ENCODE peak calls at places on chromosomes 1 and 21, in six cellular contexts. Z is HEK293T, K is HCT116, J is K562, D is GM12878, R is H1. Y is an unnamed sample.

GRCh38 chr1:111481387-111482221 is 7.8 kb downstream of the C1orf162 start:
- DNase-seq in Z (peak), D (peak), R (peak), J (peak), K (peak), Y (peak)

GRCh38 chr1:2875677-2876531 is 74.4 kb upstream of the TTC34 start:
- DNase-seq in K (no peak), Z (no peak), D (no peak), J (peak), R (no peak), Y (peak)

GRCh38 chr1:67937010-67937409 is 103.7 kb upstream of the GNG12 start:
- DNase-seq in J (no peak), D (no peak), R (no peak), K (no peak), Z (no peak), Y (no peak)

GRCh38 chr1:16017461-16018303 is at the start of gene HSPB7:
- DNase-seq in D (no peak), R (no peak), Z (peak), K (no peak), J (peak), Y (peak)

GRCh38 chr1:211548321-211549091 is 30.5 kb downstream of the SLC30A1 start:
- DNase-seq in J (peak), Z (peak), D (no peak), K (no peak), R (no peak), Y (peak)

GRCh38 chr1:160539896-160540858 is 17.1 kb upstream of the SLAMF6 start:
- DNase-seq in R (no peak), K (no peak), J (peak), D (peak), Z (no peak), Y (no peak)

GRCh38 chr1:200488375-200489165 is 78.7 kb upstream of the ZNF281 start:
- DNase-seq in R (peak), D (peak), J (peak), Z (peak), K (peak), Y (peak)

GRCh38 chr21:41518757-41519156 is 10.8 kb upstream of the TMPRSS2 start:
- DNase-seq in J (no peak), Z (no peak), D (no peak), K (no peak), R (no peak), Y (no peak)

GRCh38 chr1:228317891-228318810 is 88.5 kb downstream of the TRIM11 start:
- DNase-seq in R (no peak), D (no peak), K (no peak), Z (no peak), J (no peak), Y (no peak)

GRCh38 chr1:64965239-64966157 is 851 bp downstream of the JAK1 start:
- DNase-seq in J (peak), K (no peak), R (peak), D (no peak), Z (peak), Y (peak)

DNA sequence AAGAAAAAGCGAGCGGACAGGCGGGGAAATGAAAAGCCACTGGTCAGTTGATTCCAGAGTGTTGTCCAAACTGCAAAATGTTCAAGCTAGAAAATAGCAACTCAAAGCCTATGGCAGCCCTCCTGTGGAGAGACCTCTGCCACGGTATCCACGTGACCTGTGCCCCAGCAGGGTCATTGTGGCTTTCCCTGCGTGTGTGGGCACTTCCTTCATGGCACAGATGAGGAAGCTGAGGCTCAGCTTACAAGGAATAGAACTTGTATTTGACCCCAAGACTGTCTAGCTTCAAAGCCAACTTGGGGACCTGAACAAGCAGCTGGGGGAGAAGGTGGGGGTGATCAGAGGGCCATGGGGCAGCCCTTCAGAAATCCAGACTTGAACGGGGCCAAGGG is 15.6 kb upstream of the PLEKHG5 start:
- DNase-seq in Z (no peak), D (no peak), R (no peak), K (no peak), J (no peak), Y (no peak)
- TF ChIP-seq SP1 in Z (no peak), D (no peak), R (no peak), K (no peak), J (no peak), Y (no peak)

GRCh38 chr1:201737350-201738060 is 91.5 kb upstream of the IPO9 start:
- DNase-seq in D (no peak), K (no peak), R (no peak), J (no peak), Z (no peak), Y (no peak)

GRCh38 chr1:201739054-201739453 is 89.9 kb upstream of the IPO9 start:
- DNase-seq in Z (no peak), J (no peak), R (no peak), D (no peak), K (no peak), Y (no peak)

GRCh38 chr1:201740609-201741231 is 88.2 kb upstream of the IPO9 start:
- DNase-seq in J (no peak), R (no peak), D (no peak), K (no peak), Z (no peak), Y (no peak)

GRCh38 chr1:201740086-201740541 is 88.8 kb upstream of the IPO9 start:
- DNase-seq in D (no peak), J (no peak), R (peak), Z (no peak), K (no peak), Y (peak)

GRCh38 chr1:201739492-201740085 is 89.4 kb upstream of the IPO9 start:
- DNase-seq in Z (peak), D (no peak), K (peak), R (peak), J (no peak), Y (peak)
- TF ChIP-seq SP1 in Z (no peak), D (no peak), K (peak), R (no peak), J (peak), Y (peak)

GRCh38 chr1:158724442-158724841 is 3.9 kb upstream of the OR6K3 start:
- DNase-seq in Z (no peak), D (no peak), R (no peak), J (no peak), K (no peak), Y (no peak)
- TF ChIP-seq SP1 in Z (no peak), D (no peak), R (no peak), J (no peak), K (no peak), Y (no peak)

GRCh38 chr1:82226198-82226505 is 425.4 kb downstream of the ADGRL2 start:
- DNase-seq in K (no peak), J (no peak), D (no peak), Z (no peak), R (no peak), Y (no peak)

GRCh38 chr1:82223091-82223490 is 422.4 kb downstream of the ADGRL2 start:
- DNase-seq in J (no peak), D (no peak), K (no peak), R (no peak), Z (no peak), Y (no peak)

GRCh38 chr1:82225407-82226197 is 424.9 kb downstream of the ADGRL2 start:
- DNase-seq in K (no peak), Z (no peak), R (no peak), D (peak), J (no peak), Y (no peak)

GRCh38 chr1:82227286-82227685 is 426.6 kb downstream of the ADGRL2 start:
- DNase-seq in D (no peak), K (no peak), J (no peak), R (no peak), Z (no peak), Y (no peak)

GRCh38 chr1:82227696-82228095 is 427.0 kb downstream of the ADGRL2 start:
- DNase-seq in D (no peak), Z (no peak), J (no peak), K (no peak), R (no peak), Y (no peak)
- TF ChIP-seq SP1 in D (no peak), Z (no peak), J (no peak), K (no peak), R (no peak), Y (no peak)

GRCh38 chr1:218383051-218383450 is 37.9 kb downstream of the TGFB2 start:
- DNase-seq in Z (no peak), K (no peak), J (no peak), R (no peak), D (no peak), Y (no peak)
- TF ChIP-seq SP1 in Z (no peak), K (no peak), J (no peak), R (no peak), D (no peak), Y (no peak)

DNA sequence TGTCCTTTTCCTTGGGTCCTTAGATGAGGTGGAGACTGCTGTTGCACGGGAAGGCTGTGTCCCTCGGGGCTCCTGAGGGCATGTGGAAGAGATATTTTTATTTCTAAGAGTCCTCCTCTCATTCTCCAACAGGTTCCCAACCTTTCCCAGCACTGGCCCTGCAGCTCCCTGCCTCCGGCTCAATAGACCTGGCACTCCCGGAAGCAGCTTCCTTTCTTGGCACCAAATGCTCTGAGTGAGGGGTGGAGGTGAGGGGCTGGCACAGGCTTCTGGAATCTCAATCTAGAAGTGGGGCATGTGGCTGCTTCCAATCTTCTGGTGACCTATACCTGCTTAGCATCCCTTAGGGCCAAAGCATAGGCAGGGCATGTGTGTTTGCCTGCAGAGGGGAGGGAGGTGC is 4.5 kb downstream of the ETV3L start:
- DNase-seq in R (no peak), D (no peak), K (no peak), Z (no peak), J (no peak), Y (no peak)
- TF ChIP-seq SP1 in R (no peak), D (no peak), K (no peak), Z (no peak), J (no peak), Y (no peak)